ENCODE peak calls at places on chromosomes 5 and 9, in four cellular contexts. One of them, this sample, is unnamed.
A peak's percentile ranks its signal among the peaks of the same experiment; 100 is the strongest.

GRCh38 chr5:6849569-6849968 is 136.3 kb downstream of the TENT4A start:
- DNase-seq in A549: no peak
- DNase-seq in HepG2: no peak
- DNase-seq in H1: no peak
- DNase-seq in this sample: no peak

GRCh38 chr5:10539685-10539998 is 24.2 kb upstream of the ANKRD33B start:
- DNase-seq in A549: no peak
- DNase-seq in HepG2: no peak
- DNase-seq in H1: no peak
- DNase-seq in this sample: no peak

GRCh38 chr9:77707696-77708095 is 59.6 kb upstream of the GNA14 start:
- DNase-seq in A549: peak; percentile 47
- DNase-seq in HepG2: peak; percentile 62
- DNase-seq in H1: no peak
- DNase-seq in this sample: no peak

GRCh38 chr9:135956798-135957166 is 4.4 kb downstream of the UBAC1 start:
- DNase-seq in A549: no peak
- DNase-seq in HepG2: no peak
- DNase-seq in H1: no peak
- DNase-seq in this sample: no peak

GRCh38 chr5:139137703-139138102 is 60.5 kb downstream of the SIL1 start:
- DNase-seq in A549: no peak
- DNase-seq in HepG2: peak; percentile 16
- DNase-seq in H1: no peak
- DNase-seq in this sample: peak; percentile 23

GRCh38 chr9:95753762-95754465 is 121.6 kb upstream of the ERCC6L2 start:
- DNase-seq in A549: no peak
- DNase-seq in HepG2: no peak
- DNase-seq in H1: no peak
- DNase-seq in this sample: no peak

GRCh38 chr9:116842658-116843057 is 155.6 kb downstream of the TRIM32 start:
- DNase-seq in A549: no peak
- DNase-seq in HepG2: peak; percentile 6
- DNase-seq in H1: peak; percentile 63
- DNase-seq in this sample: no peak

GRCh38 chr5:32455311-32455710 is 10.8 kb upstream of the ZFR start:
- DNase-seq in A549: no peak
- DNase-seq in HepG2: no peak
- DNase-seq in H1: no peak
- DNase-seq in this sample: no peak

GRCh38 chr5:1513326-1514026 is 10.3 kb downstream of the LPCAT1 start:
- DNase-seq in A549: no peak
- DNase-seq in HepG2: no peak
- DNase-seq in H1: no peak
- DNase-seq in this sample: no peak

GRCh38 chr5:79893485-79893884 is 97.6 kb downstream of the MTX3 start:
- DNase-seq in A549: no peak
- DNase-seq in HepG2: no peak
- DNase-seq in H1: no peak
- DNase-seq in this sample: no peak

GRCh38 chr9:3888496-3888858 is 362.7 kb upstream of the RFX3 start:
- DNase-seq in A549: no peak
- DNase-seq in HepG2: no peak
- DNase-seq in H1: no peak
- DNase-seq in this sample: no peak

GRCh38 chr5:4191703-4192102 is 596.1 kb downstream of the IRX1 start:
- DNase-seq in A549: no peak
- DNase-seq in HepG2: no peak
- DNase-seq in H1: no peak
- DNase-seq in this sample: no peak

GRCh38 chr9:76810377-76810957 is 46.2 kb downstream of the PCA3 start:
- DNase-seq in A549: peak; percentile 8
- DNase-seq in HepG2: peak; percentile 33
- DNase-seq in H1: peak; percentile 62
- DNase-seq in this sample: peak; percentile 10

GRCh38 chr9:115786321-115786720 is 367.3 kb upstream of the PAPPA start:
- DNase-seq in A549: no peak
- DNase-seq in HepG2: no peak
- DNase-seq in H1: no peak
- DNase-seq in this sample: no peak

GRCh38 chr5:43515678-43516048 is 715 bp upstream of the C5orf34 start:
- DNase-seq in A549: no peak
- DNase-seq in HepG2: no peak
- DNase-seq in H1: no peak
- DNase-seq in this sample: no peak

GRCh38 chr9:112360047-112360804 is 19.7 kb upstream of the HSDL2 start:
- DNase-seq in A549: no peak
- DNase-seq in HepG2: no peak
- DNase-seq in H1: no peak
- DNase-seq in this sample: no peak

GRCh38 chr9:80665479-80665878 is 1023.9 kb downstream of the TLE1 start:
- DNase-seq in A549: no peak
- DNase-seq in HepG2: no peak
- DNase-seq in H1: no peak
- DNase-seq in this sample: no peak

GRCh38 chr9:124007157-124007460 is 4.5 kb upstream of the LHX2 start:
- DNase-seq in A549: no peak
- DNase-seq in HepG2: no peak
- DNase-seq in H1: peak; percentile 47
- DNase-seq in this sample: no peak

GRCh38 chr9:136175745-136176290 is 29.1 kb downstream of the LHX3 start:
- DNase-seq in A549: no peak
- DNase-seq in HepG2: no peak
- DNase-seq in H1: no peak
- DNase-seq in this sample: no peak

GRCh38 chr5:78776637-78777036 is 128.1 kb upstream of the LHFPL2 start:
- DNase-seq in A549: no peak
- DNase-seq in HepG2: peak; percentile 27
- DNase-seq in H1: no peak
- DNase-seq in this sample: no peak

GRCh38 chr5:159206818-159207217 is 2.5 kb downstream of the RNF145 start:
- DNase-seq in A549: no peak
- DNase-seq in HepG2: no peak
- DNase-seq in H1: no peak
- DNase-seq in this sample: no peak

GRCh38 chr5:56656816-56657740 is 158.3 kb upstream of the MAP3K1 start:
- DNase-seq in A549: no peak
- DNase-seq in HepG2: no peak
- DNase-seq in H1: no peak
- DNase-seq in this sample: no peak

GRCh38 chr5:55924744-55925143 is 70.0 kb downstream of the IL6ST start:
- DNase-seq in A549: no peak
- DNase-seq in HepG2: no peak
- DNase-seq in H1: peak; percentile 23
- DNase-seq in this sample: no peak

GRCh38 chr5:140023611-140024191 is 19.4 kb downstream of the NRG2 start:
- DNase-seq in A549: no peak
- DNase-seq in HepG2: no peak
- DNase-seq in H1: no peak
- DNase-seq in this sample: no peak

GRCh38 chr5:80134879-80135278 is 99.7 kb downstream of the THBS4 start:
- DNase-seq in A549: no peak
- DNase-seq in HepG2: no peak
- DNase-seq in H1: no peak
- DNase-seq in this sample: no peak

GRCh38 chr5:133066045-133066444 is 14.2 kb downstream of the HSPA4 start:
- DNase-seq in A549: no peak
- DNase-seq in HepG2: no peak
- DNase-seq in H1: no peak
- DNase-seq in this sample: no peak

DNA sequence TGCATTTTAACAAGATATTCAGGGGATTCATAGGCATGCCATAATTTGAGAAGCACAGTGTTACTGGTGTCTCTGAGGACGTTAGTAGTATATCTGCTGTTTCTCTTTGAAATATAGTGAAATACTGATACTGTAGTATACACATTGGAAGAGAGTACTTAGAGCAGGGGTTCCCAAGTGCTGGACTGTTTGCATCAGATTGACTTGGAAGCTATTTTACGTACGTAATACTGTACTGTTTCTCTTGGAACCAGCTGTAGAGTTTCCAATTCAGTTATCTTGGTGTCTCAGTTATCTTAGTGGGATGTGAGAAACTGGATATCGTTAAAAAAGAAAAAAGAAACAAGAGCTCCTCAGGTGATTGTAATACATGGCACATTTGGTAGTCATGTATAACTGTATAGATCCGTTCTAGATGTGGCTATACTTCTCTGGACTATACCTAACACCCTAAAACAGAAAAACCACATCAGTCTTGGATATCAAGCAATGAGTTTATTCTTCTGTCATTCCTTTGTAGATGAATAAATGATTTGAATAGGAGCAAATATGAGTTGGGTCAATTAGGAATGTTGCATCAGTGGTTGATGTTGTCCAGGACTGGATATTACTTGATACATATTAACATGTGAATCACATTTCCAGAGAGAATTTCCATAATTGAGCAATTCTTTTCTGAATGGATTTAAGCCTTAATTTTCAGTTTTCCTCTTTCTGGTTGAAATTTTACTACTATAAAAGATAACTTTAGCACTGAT is 33.4 kb downstream of the PRRC1 start:
- DNase-seq in A549: no peak
- DNase-seq in HepG2: no peak
- DNase-seq in H1: no peak
- DNase-seq in this sample: no peak
- TF ChIP-seq PHF8 in A549: no peak
- TF ChIP-seq PHF8 in HepG2: no peak
- TF ChIP-seq PHF8 in H1: no peak
- TF ChIP-seq PHF8 in this sample: no peak

GRCh38 chr5:177496111-177497010 is 1.0 kb downstream of the PDLIM7 start:
- DNase-seq in A549: peak; percentile 93
- DNase-seq in HepG2: peak; percentile 85
- DNase-seq in H1: peak; percentile 83
- DNase-seq in this sample: peak; percentile 39
- TF ChIP-seq PHF8 in A549: no peak
- TF ChIP-seq PHF8 in HepG2: no peak
- TF ChIP-seq PHF8 in H1: no peak
- TF ChIP-seq PHF8 in this sample: no peak

GRCh38 chr9:134877541-134877940 is 3.1 kb upstream of the FCN2 start:
- DNase-seq in A549: no peak
- DNase-seq in HepG2: no peak
- DNase-seq in H1: no peak
- DNase-seq in this sample: no peak
- TF ChIP-seq PHF8 in A549: no peak
- TF ChIP-seq PHF8 in HepG2: no peak
- TF ChIP-seq PHF8 in H1: no peak
- TF ChIP-seq PHF8 in this sample: no peak

DNA sequence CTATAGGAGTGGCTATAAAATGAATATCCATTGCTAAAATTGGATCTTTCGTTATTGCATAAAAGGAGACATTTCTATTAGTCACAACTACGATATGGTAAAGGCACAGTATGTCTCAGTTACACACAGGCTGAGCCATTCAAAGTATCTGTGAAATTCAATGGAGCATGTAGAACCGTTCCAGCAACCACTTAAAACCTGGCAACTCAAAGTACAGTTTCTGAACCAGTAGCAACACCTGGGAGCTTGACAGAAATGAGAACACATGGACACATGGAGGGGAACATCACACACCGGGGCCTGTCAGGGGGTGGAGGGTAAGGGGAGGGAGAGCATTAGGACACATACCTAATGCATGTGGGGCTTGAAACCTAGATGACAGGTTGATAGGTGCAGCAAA is 15.4 kb downstream of the POC5 start:
- DNase-seq in A549: no peak
- DNase-seq in HepG2: no peak
- DNase-seq in H1: no peak
- DNase-seq in this sample: no peak
- TF ChIP-seq PHF8 in A549: no peak
- TF ChIP-seq PHF8 in HepG2: no peak
- TF ChIP-seq PHF8 in H1: no peak
- TF ChIP-seq PHF8 in this sample: no peak

GRCh38 chr9:88796947-88797346 is 194.3 kb upstream of the S1PR3 start:
- DNase-seq in A549: no peak
- DNase-seq in HepG2: no peak
- DNase-seq in H1: no peak
- DNase-seq in this sample: no peak
- TF ChIP-seq PHF8 in A549: no peak
- TF ChIP-seq PHF8 in HepG2: no peak
- TF ChIP-seq PHF8 in H1: no peak
- TF ChIP-seq PHF8 in this sample: no peak

GRCh38 chr9:2085719-2086515 is 70.8 kb downstream of the SMARCA2 start:
- DNase-seq in A549: no peak
- DNase-seq in HepG2: no peak
- DNase-seq in H1: no peak
- DNase-seq in this sample: no peak

GRCh38 chr9:2083552-2083951 is 68.4 kb downstream of the SMARCA2 start:
- DNase-seq in A549: no peak
- DNase-seq in HepG2: no peak
- DNase-seq in H1: no peak
- DNase-seq in this sample: no peak

GRCh38 chr9:2086971-2087370 is 71.8 kb downstream of the SMARCA2 start:
- DNase-seq in A549: no peak
- DNase-seq in HepG2: no peak
- DNase-seq in H1: no peak
- DNase-seq in this sample: no peak

GRCh38 chr9:2082802-2083201 is 67.7 kb downstream of the SMARCA2 start:
- DNase-seq in A549: no peak
- DNase-seq in HepG2: no peak
- DNase-seq in H1: no peak
- DNase-seq in this sample: no peak

GRCh38 chr9:2087500-2088313 is 72.6 kb downstream of the SMARCA2 start:
- DNase-seq in A549: peak; percentile 42
- DNase-seq in HepG2: peak; percentile 25
- DNase-seq in H1: no peak
- DNase-seq in this sample: peak; percentile 50
- TF ChIP-seq PHF8 in A549: no peak
- TF ChIP-seq PHF8 in HepG2: no peak
- TF ChIP-seq PHF8 in H1: no peak
- TF ChIP-seq PHF8 in this sample: no peak

GRCh38 chr9:92043002-92043401 is 72.2 kb downstream of the SPTLC1 start:
- DNase-seq in A549: no peak
- DNase-seq in HepG2: no peak
- DNase-seq in H1: no peak
- DNase-seq in this sample: peak; percentile 43

GRCh38 chr9:92046676-92047075 is 68.5 kb downstream of the SPTLC1 start:
- DNase-seq in A549: no peak
- DNase-seq in HepG2: no peak
- DNase-seq in H1: no peak
- DNase-seq in this sample: no peak

GRCh38 chr9:92042260-92042659 is 73.0 kb downstream of the SPTLC1 start:
- DNase-seq in A549: no peak
- DNase-seq in HepG2: no peak
- DNase-seq in H1: no peak
- DNase-seq in this sample: no peak

GRCh38 chr9:92047500-92047899 is 67.7 kb downstream of the SPTLC1 start:
- DNase-seq in A549: no peak
- DNase-seq in HepG2: no peak
- DNase-seq in H1: no peak
- DNase-seq in this sample: no peak

GRCh38 chr9:92044945-92045344 is 70.3 kb downstream of the SPTLC1 start:
- DNase-seq in A549: no peak
- DNase-seq in HepG2: no peak
- DNase-seq in H1: no peak
- DNase-seq in this sample: peak; percentile 34
- TF ChIP-seq PHF8 in A549: no peak
- TF ChIP-seq PHF8 in HepG2: no peak
- TF ChIP-seq PHF8 in H1: no peak
- TF ChIP-seq PHF8 in this sample: no peak

GRCh38 chr5:96875805-96876291 is 452 bp upstream of the ERAP2 start:
- DNase-seq in A549: peak; percentile 25
- DNase-seq in HepG2: peak; percentile 73
- DNase-seq in H1: no peak
- DNase-seq in this sample: peak; percentile 12
- TF ChIP-seq PHF8 in A549: no peak
- TF ChIP-seq PHF8 in HepG2: no peak
- TF ChIP-seq PHF8 in H1: no peak
- TF ChIP-seq PHF8 in this sample: no peak

GRCh38 chr9:13278368-13279246 is 885 bp downstream of the MPDZ start:
- DNase-seq in A549: peak; percentile 53
- DNase-seq in HepG2: peak; percentile 37
- DNase-seq in H1: peak; percentile 68
- DNase-seq in this sample: peak; percentile 34
- TF ChIP-seq PHF8 in A549: peak; percentile 19
- TF ChIP-seq PHF8 in HepG2: peak; percentile 58
- TF ChIP-seq PHF8 in H1: peak; percentile 62
- TF ChIP-seq PHF8 in this sample: peak; percentile 4

This sample was measured in K562.